ENCODE peak calls at places on chromosome 13, in six cellular contexts. One of them, this sample, is unnamed. For H3K9me3, the result is how much of the 10 kb centered on the place peaks cover.

GRCh38 chr13:47110141-47110540 is 213.3 kb upstream of the HTR2A start:
- DNase-seq in psoas muscle: no peak
- DNase-seq in body of pancreas: no peak
- DNase-seq in mucosa of descending colon: no peak
- DNase-seq in uterus: no peak
- DNase-seq in kidney: no peak
- DNase-seq in this sample: no peak

GRCh38 chr13:44796597-44797517 is 192.4 kb downstream of the NUFIP1 start:
- DNase-seq in psoas muscle: no peak
- DNase-seq in body of pancreas: no peak
- DNase-seq in mucosa of descending colon: no peak
- DNase-seq in uterus: no peak
- DNase-seq in kidney: no peak
- DNase-seq in this sample: no peak

GRCh38 chr13:36163809-36164308 is 32.7 kb upstream of the DCLK1 start:
- DNase-seq in psoas muscle: peak
- DNase-seq in body of pancreas: peak
- DNase-seq in mucosa of descending colon: no peak
- DNase-seq in uterus: peak
- DNase-seq in kidney: peak
- DNase-seq in this sample: peak

GRCh38 chr13:113210834-113211233 is 1.4 kb downstream of the CUL4A start:
- DNase-seq in psoas muscle: no peak
- DNase-seq in body of pancreas: no peak
- DNase-seq in mucosa of descending colon: no peak
- DNase-seq in uterus: no peak
- DNase-seq in kidney: no peak
- DNase-seq in this sample: no peak

GRCh38 chr13:113774177-113775107 is 15.4 kb downstream of the TMEM255B start:
- DNase-seq in psoas muscle: no peak
- DNase-seq in body of pancreas: no peak
- DNase-seq in mucosa of descending colon: no peak
- DNase-seq in uterus: no peak
- DNase-seq in kidney: no peak
- DNase-seq in this sample: no peak

GRCh38 chr13:34290661-34291060 is 472.7 kb downstream of the RFC3 start:
- DNase-seq in psoas muscle: no peak
- DNase-seq in body of pancreas: no peak
- DNase-seq in mucosa of descending colon: no peak
- DNase-seq in uterus: no peak
- DNase-seq in kidney: no peak
- DNase-seq in this sample: no peak

GRCh38 chr13:109162248-109163051 is 533.0 kb downstream of the MYO16 start:
- DNase-seq in psoas muscle: no peak
- DNase-seq in body of pancreas: no peak
- DNase-seq in mucosa of descending colon: no peak
- DNase-seq in uterus: no peak
- DNase-seq in kidney: no peak
- DNase-seq in this sample: no peak

GRCh38 chr13:107234315-107234714 is 666.4 kb upstream of the ARGLU1 start:
- DNase-seq in psoas muscle: no peak
- DNase-seq in body of pancreas: no peak
- DNase-seq in mucosa of descending colon: no peak
- DNase-seq in uterus: no peak
- DNase-seq in kidney: no peak
- DNase-seq in this sample: no peak

GRCh38 chr13:42007844-42008243 is 40.6 kb upstream of the DGKH start:
- DNase-seq in psoas muscle: no peak
- DNase-seq in body of pancreas: no peak
- DNase-seq in mucosa of descending colon: no peak
- DNase-seq in uterus: no peak
- DNase-seq in kidney: no peak
- DNase-seq in this sample: no peak

GRCh38 chr13:113915012-113915763 is 51.3 kb upstream of the GAS6 start:
- DNase-seq in psoas muscle: no peak
- DNase-seq in body of pancreas: no peak
- DNase-seq in mucosa of descending colon: no peak
- DNase-seq in uterus: peak
- DNase-seq in kidney: no peak
- DNase-seq in this sample: no peak

GRCh38 chr13:50244913-50245574 is 229.8 kb downstream of the KCNRG start:
- DNase-seq in psoas muscle: no peak
- DNase-seq in body of pancreas: no peak
- DNase-seq in mucosa of descending colon: no peak
- DNase-seq in uterus: no peak
- DNase-seq in kidney: no peak
- DNase-seq in this sample: no peak

GRCh38 chr13:40031031-40031430 is 375.6 kb downstream of the COG6 start:
- DNase-seq in psoas muscle: no peak
- DNase-seq in body of pancreas: no peak
- DNase-seq in mucosa of descending colon: no peak
- DNase-seq in uterus: no peak
- DNase-seq in kidney: no peak
- DNase-seq in this sample: no peak

GRCh38 chr13:60335531-60335930 is 61.5 kb upstream of the TDRD3 start:
- DNase-seq in psoas muscle: no peak
- DNase-seq in body of pancreas: no peak
- DNase-seq in mucosa of descending colon: no peak
- DNase-seq in uterus: no peak
- DNase-seq in kidney: no peak
- DNase-seq in this sample: no peak

GRCh38 chr13:44396963-44397580 is 23.4 kb downstream of the SERP2 start:
- DNase-seq in psoas muscle: no peak
- DNase-seq in body of pancreas: no peak
- DNase-seq in mucosa of descending colon: no peak
- DNase-seq in uterus: peak
- DNase-seq in kidney: peak
- DNase-seq in this sample: peak

GRCh38 chr13:31951215-31951678 is 80.3 kb upstream of the FRY start:
- DNase-seq in psoas muscle: peak
- DNase-seq in body of pancreas: peak
- DNase-seq in mucosa of descending colon: peak
- DNase-seq in uterus: no peak
- DNase-seq in kidney: peak
- DNase-seq in this sample: peak

GRCh38 chr13:25046985-25047660 is 48.8 kb upstream of the PABPC3 start:
- DNase-seq in psoas muscle: no peak
- DNase-seq in body of pancreas: no peak
- DNase-seq in mucosa of descending colon: no peak
- DNase-seq in uterus: no peak
- DNase-seq in kidney: peak
- DNase-seq in this sample: no peak

GRCh38 chr13:112836940-112837339 is 132.1 kb upstream of the MCF2L start:
- DNase-seq in psoas muscle: no peak
- DNase-seq in body of pancreas: no peak
- DNase-seq in mucosa of descending colon: no peak
- DNase-seq in uterus: no peak
- DNase-seq in kidney: no peak
- DNase-seq in this sample: no peak

GRCh38 chr13:110509478-110509926 is 52.0 kb downstream of the RAB20 start:
- DNase-seq in psoas muscle: no peak
- DNase-seq in body of pancreas: no peak
- DNase-seq in mucosa of descending colon: no peak
- DNase-seq in uterus: no peak
- DNase-seq in kidney: peak
- DNase-seq in this sample: no peak

GRCh38 chr13:30049692-30050091 is 199.3 kb upstream of the UBL3 start:
- DNase-seq in psoas muscle: no peak
- DNase-seq in body of pancreas: no peak
- DNase-seq in mucosa of descending colon: no peak
- DNase-seq in uterus: no peak
- DNase-seq in kidney: no peak
- DNase-seq in this sample: no peak

GRCh38 chr13:53198699-53199098 is 170.1 kb downstream of the OLFM4 start:
- DNase-seq in psoas muscle: no peak
- DNase-seq in body of pancreas: no peak
- DNase-seq in mucosa of descending colon: no peak
- DNase-seq in uterus: no peak
- DNase-seq in kidney: no peak
- DNase-seq in this sample: no peak

GRCh38 chr13:77574076-77574475 is 38.6 kb downstream of the SCEL start:
- DNase-seq in psoas muscle: no peak
- DNase-seq in body of pancreas: no peak
- DNase-seq in mucosa of descending colon: no peak
- DNase-seq in uterus: no peak
- DNase-seq in kidney: no peak
- DNase-seq in this sample: no peak

GRCh38 chr13:39773833-39774232 is 118.4 kb downstream of the COG6 start:
- DNase-seq in psoas muscle: no peak
- DNase-seq in body of pancreas: no peak
- DNase-seq in mucosa of descending colon: no peak
- DNase-seq in uterus: no peak
- DNase-seq in kidney: no peak
- DNase-seq in this sample: no peak

GRCh38 chr13:43872181-43872580 is 7.4 kb downstream of the CCDC122 start:
- DNase-seq in psoas muscle: no peak
- DNase-seq in body of pancreas: no peak
- DNase-seq in mucosa of descending colon: no peak
- DNase-seq in uterus: no peak
- DNase-seq in kidney: no peak
- DNase-seq in this sample: no peak

GRCh38 chr13:114077938-114078335 is 54.5 kb downstream of the RASA3 start:
- DNase-seq in psoas muscle: no peak
- DNase-seq in body of pancreas: peak
- DNase-seq in mucosa of descending colon: peak
- DNase-seq in uterus: peak
- DNase-seq in kidney: peak
- DNase-seq in this sample: peak

GRCh38 chr13:40617801-40618356 is 48.6 kb downstream of the FOXO1 start:
- DNase-seq in psoas muscle: peak
- DNase-seq in body of pancreas: no peak
- DNase-seq in mucosa of descending colon: no peak
- DNase-seq in uterus: no peak
- DNase-seq in kidney: no peak
- DNase-seq in this sample: no peak

GRCh38 chr13:41588899-41589298 is 131.5 kb downstream of the RGCC start:
- DNase-seq in psoas muscle: no peak
- DNase-seq in body of pancreas: no peak
- DNase-seq in mucosa of descending colon: no peak
- DNase-seq in uterus: no peak
- DNase-seq in kidney: no peak
- DNase-seq in this sample: no peak

GRCh38 chr13:97648881-97649224 is 214.9 kb downstream of the RAP2A start:
- DNase-seq in psoas muscle: no peak
- DNase-seq in body of pancreas: no peak
- DNase-seq in mucosa of descending colon: no peak
- DNase-seq in uterus: no peak
- DNase-seq in kidney: no peak
- DNase-seq in this sample: no peak

GRCh38 chr13:94112731-94113130 is 366.8 kb downstream of the DCT start:
- DNase-seq in psoas muscle: no peak
- DNase-seq in body of pancreas: no peak
- DNase-seq in mucosa of descending colon: no peak
- DNase-seq in uterus: no peak
- DNase-seq in kidney: no peak
- DNase-seq in this sample: no peak

GRCh38 chr13:82467626-82468025 is 1414.6 kb downstream of the SLITRK1 start:
- DNase-seq in psoas muscle: no peak
- DNase-seq in body of pancreas: no peak
- DNase-seq in mucosa of descending colon: no peak
- DNase-seq in uterus: no peak
- DNase-seq in kidney: no peak
- DNase-seq in this sample: no peak

GRCh38 chr13:101211261-101211660 is 205.0 kb downstream of the NALCN start:
- DNase-seq in psoas muscle: no peak
- DNase-seq in body of pancreas: no peak
- DNase-seq in mucosa of descending colon: no peak
- DNase-seq in uterus: no peak
- DNase-seq in kidney: no peak
- DNase-seq in this sample: no peak

DNA sequence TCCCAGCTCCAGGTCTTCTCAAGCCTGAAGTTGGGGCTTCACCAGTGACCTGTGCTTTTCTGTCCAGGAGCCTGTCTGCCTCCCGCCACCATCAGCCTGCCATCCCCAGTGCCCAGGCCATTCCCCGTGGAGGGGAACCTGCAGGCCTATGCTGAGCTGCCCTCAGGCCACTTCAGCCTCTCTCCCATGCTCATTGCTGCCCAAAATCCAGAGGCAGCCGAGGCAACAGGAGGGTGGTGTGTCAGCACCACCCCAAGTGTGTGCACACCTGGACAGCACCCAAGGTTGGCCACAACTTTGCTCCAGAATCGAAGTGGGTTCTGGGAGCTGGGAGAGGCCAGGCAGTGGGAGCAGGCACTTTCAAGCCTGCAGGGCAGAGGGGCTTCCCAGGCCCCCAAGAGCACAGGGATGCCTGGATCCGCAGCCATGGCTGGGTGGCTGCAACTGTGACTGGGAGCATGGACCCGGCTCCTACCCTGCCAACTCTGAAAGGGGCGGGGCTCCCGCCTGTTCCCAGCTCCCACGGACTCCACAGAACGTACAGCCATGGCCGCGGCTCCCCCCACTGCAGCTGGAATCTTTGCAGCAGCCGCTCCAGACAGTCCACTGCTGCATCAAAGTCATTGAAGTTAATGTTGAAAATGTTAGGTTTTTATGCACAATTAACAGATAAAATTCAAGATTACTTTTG is 1747.0 kb downstream of the OLFM4 start:
- DNase-seq in psoas muscle: no peak
- DNase-seq in body of pancreas: no peak
- DNase-seq in mucosa of descending colon: no peak
- DNase-seq in uterus: no peak
- DNase-seq in kidney: no peak
- DNase-seq in this sample: peak
- H3K9me3 ChIP-seq in psoas muscle: under half
- H3K9me3 ChIP-seq in body of pancreas: under half
- H3K9me3 ChIP-seq in mucosa of descending colon: under half
- H3K9me3 ChIP-seq in uterus: under half
- H3K9me3 ChIP-seq in kidney: under half
- H3K9me3 ChIP-seq in this sample: under half

GRCh38 chr13:33052446-33052845 is 36.2 kb downstream of the KL start:
- DNase-seq in psoas muscle: no peak
- DNase-seq in body of pancreas: no peak
- DNase-seq in mucosa of descending colon: no peak
- DNase-seq in uterus: no peak
- DNase-seq in kidney: no peak
- DNase-seq in this sample: no peak
- H3K4me3 ChIP-seq in psoas muscle: no peak
- H3K4me3 ChIP-seq in body of pancreas: no peak
- H3K4me3 ChIP-seq in mucosa of descending colon: no peak
- H3K4me3 ChIP-seq in uterus: no peak
- H3K4me3 ChIP-seq in kidney: no peak
- H3K4me3 ChIP-seq in this sample: no peak

GRCh38 chr13:111650626-111651025 is 330.2 kb downstream of the TEX29 start:
- DNase-seq in psoas muscle: no peak
- DNase-seq in body of pancreas: no peak
- DNase-seq in mucosa of descending colon: no peak
- DNase-seq in uterus: no peak
- DNase-seq in kidney: no peak
- DNase-seq in this sample: no peak
- TF ChIP-seq CTCF in psoas muscle: no peak
- TF ChIP-seq CTCF in body of pancreas: no peak
- TF ChIP-seq CTCF in mucosa of descending colon: no peak
- TF ChIP-seq CTCF in uterus: no peak
- TF ChIP-seq CTCF in kidney: no peak
- TF ChIP-seq CTCF in this sample: no peak

DNA sequence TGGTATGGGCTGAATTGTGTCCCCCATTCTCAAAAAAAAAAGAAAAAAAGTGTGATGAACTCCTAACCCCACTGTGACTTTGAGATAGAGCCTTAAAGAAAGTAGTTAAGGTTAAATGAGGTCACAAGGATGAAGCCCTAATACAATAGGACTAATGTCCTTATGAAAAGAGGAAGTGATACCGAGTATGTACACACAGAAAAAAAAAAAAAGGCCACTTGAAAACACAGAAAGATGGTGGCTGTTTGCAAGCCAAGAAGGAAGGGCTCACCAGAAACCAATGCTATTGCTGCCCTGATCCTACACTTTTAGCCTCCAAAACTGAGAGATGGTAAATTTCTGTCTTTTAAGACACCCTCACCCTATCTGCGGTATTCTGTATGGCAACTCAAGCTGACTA is 955.6 kb downstream of the PCDH17 start:
- DNase-seq in psoas muscle: no peak
- DNase-seq in body of pancreas: no peak
- DNase-seq in mucosa of descending colon: no peak
- DNase-seq in uterus: no peak
- DNase-seq in kidney: no peak
- DNase-seq in this sample: no peak
- H3K9me3 ChIP-seq in psoas muscle: under half
- H3K9me3 ChIP-seq in body of pancreas: under half
- H3K9me3 ChIP-seq in mucosa of descending colon: under half
- H3K9me3 ChIP-seq in uterus: under half
- H3K9me3 ChIP-seq in kidney: under half
- H3K9me3 ChIP-seq in this sample: under half

This sample was measured in lower lobe of right lung.